ENCODE peak calls at places on chromosomes 11 and 22, in eight cellular contexts. E is brain microvascular endothelial cell, Z is colonic mucosa, N is astrocyte of the spinal cord, U is fibroblast of lung, T is pancreas, Y is hepatocyte, P is AG10803. X is an unnamed sample.

GRCh38 chr22:27800250-27801131 is 1.1 kb downstream of the MN1 start:
- DNase-seq in E (no peak), P (no peak), T (peak; percentile 77), Y (no peak), N (peak; percentile 42), Z (no peak), U (peak; percentile 70), X (peak; percentile 42)

GRCh38 chr11:75547617-75548054 is 14.4 kb upstream of the SERPINH1 start:
- DNase-seq in N (peak; percentile 74), T (no peak), U (peak; percentile 58), E (no peak), Y (peak; percentile 87), Z (peak; percentile 57), P (peak; percentile 56), X (peak; percentile 82)

GRCh38 chr11:19242184-19242932 is 1.6 kb upstream of the E2F8 start:
- DNase-seq in E (peak; percentile 4), U (no peak), Z (peak; percentile 34), T (peak; percentile 55), N (no peak), Y (peak; percentile 35), P (no peak), X (peak; percentile 12)

GRCh38 chr11:67277231-67277961 is 11.1 kb downstream of the GRK2 start:
- DNase-seq in U (peak; percentile 58), Y (no peak), E (no peak), Z (peak; percentile 91), P (peak; percentile 74), N (peak; percentile 80), T (peak; percentile 76), X (peak; percentile 88)

GRCh38 chr11:19827399-19828135 is 114.9 kb downstream of the NAV2 start:
- DNase-seq in Y (no peak), Z (peak; percentile 25), P (no peak), T (no peak), N (peak; percentile 19), E (no peak), U (no peak), X (no peak)

GRCh38 chr11:114131366-114131963 is 72.0 kb downstream of the ZBTB16 start:
- DNase-seq in Z (no peak), U (no peak), Y (no peak), E (no peak), T (no peak), N (no peak), P (no peak), X (no peak)

GRCh38 chr11:57776101-57776511 is 14.5 kb downstream of the CTNND1 start:
- DNase-seq in E (no peak), U (peak; percentile 91), Y (no peak), P (peak; percentile 97), Z (no peak), T (no peak), N (peak; percentile 73), X (peak; percentile 74)

GRCh38 chr11:134414036-134414731 is 2.1 kb upstream of the B3GAT1 start:
- DNase-seq in U (no peak), Z (no peak), P (no peak), E (no peak), T (no peak), Y (no peak), N (no peak), X (no peak)

GRCh38 chr11:59962103-59962474 is 1.7 kb upstream of the OOSP4A start:
- DNase-seq in T (no peak), N (no peak), Z (peak; percentile 32), E (no peak), Y (no peak), P (no peak), U (no peak), X (no peak)

GRCh38 chr11:13040969-13041561 is 31.9 kb downstream of the RASSF10 start:
- DNase-seq in T (no peak), P (no peak), Y (no peak), Z (no peak), U (no peak), N (no peak), E (no peak), X (no peak)

GRCh38 chr22:44085743-44086741 is 61.9 kb downstream of the PARVB start:
- DNase-seq in P (peak; percentile 69), U (peak; percentile 64), E (peak; percentile 18), T (no peak), N (peak; percentile 64), Y (peak; percentile 65), Z (peak; percentile 69), X (peak; percentile 69)

GRCh38 chr11:117933930-117934329 is 4.7 kb upstream of the TMPRSS13 start:
- DNase-seq in Y (no peak), Z (no peak), P (no peak), N (no peak), T (no peak), E (no peak), U (no peak), X (no peak)

GRCh38 chr11:112285918-112286317 is 25.3 kb upstream of the PLET1 start:
- DNase-seq in E (peak; percentile 70), T (no peak), P (no peak), Z (no peak), N (peak; percentile 25), Y (peak; percentile 40), U (peak; percentile 77), X (peak; percentile 50)

GRCh38 chr11:72720806-72721205 is 31.4 kb downstream of the ARAP1 start:
- DNase-seq in P (no peak), U (no peak), N (no peak), Z (no peak), Y (no peak), E (no peak), T (peak; percentile 60), X (no peak)

GRCh38 chr11:72723508-72723907 is 28.7 kb downstream of the ARAP1 start:
- DNase-seq in T (no peak), U (no peak), Y (no peak), P (no peak), Z (no peak), N (no peak), E (no peak), X (no peak)

GRCh38 chr11:72721276-72721675 is 30.9 kb downstream of the ARAP1 start:
- DNase-seq in U (no peak), N (no peak), Y (no peak), T (no peak), P (no peak), Z (no peak), E (no peak), X (no peak)

GRCh38 chr11:72721689-72722049 is 30.5 kb downstream of the ARAP1 start:
- DNase-seq in P (no peak), E (peak; percentile 14), U (no peak), Y (peak; percentile 59), T (peak; percentile 80), Z (peak; percentile 62), N (peak; percentile 18), X (peak; percentile 57)

GRCh38 chr11:72722050-72722748 is 30.0 kb downstream of the ARAP1 start:
- DNase-seq in U (peak; percentile 92), N (peak; percentile 90), Z (peak; percentile 93), P (peak; percentile 88), Y (peak; percentile 88), E (peak; percentile 90), T (peak; percentile 93), X (peak; percentile 96)
- H3K4me3 ChIP-seq in U (peak overlapping the region; percentile 42), N (peak overlapping the region; percentile 60), Z (peak overlapping the region; percentile 44), P (peak overlapping the region; percentile 84), Y (peak overlapping the region; percentile 19), E (peak overlapping the region; percentile 61), T (peak overlapping the region; percentile 44), X (peak overlapping the region; percentile 62)

GRCh38 chr22:49670610-49671330 is 156.9 kb downstream of the BRD1 start:
- DNase-seq in Z (no peak), T (no peak), U (no peak), E (no peak), Y (no peak), N (no peak), P (no peak), X (no peak)
- H3K4me3 ChIP-seq in Z (no peak overlapping the region), T (no peak overlapping the region), U (no peak overlapping the region), E (no peak overlapping the region), Y (no peak overlapping the region), N (no peak overlapping the region), P (no peak overlapping the region), X (no peak overlapping the region)

GRCh38 chr11:123562166-123562565 is 92.3 kb downstream of the SCN3B start:
- DNase-seq in T (no peak), U (no peak), N (no peak), P (no peak), Z (no peak), Y (no peak), E (no peak), X (no peak)

GRCh38 chr11:123560001-123560400 is 94.4 kb downstream of the SCN3B start:
- DNase-seq in P (peak; percentile 93), U (peak; percentile 83), E (peak; percentile 75), T (peak; percentile 77), Y (peak; percentile 51), N (peak; percentile 60), Z (no peak), X (peak; percentile 79)

GRCh38 chr11:123559418-123559817 is 95.0 kb downstream of the SCN3B start:
- DNase-seq in U (peak; percentile 20), P (peak; percentile 39), T (no peak), N (peak; percentile 36), Z (no peak), Y (no peak), E (peak; percentile 30), X (peak; percentile 59)

GRCh38 chr11:123562829-123563228 is 91.6 kb downstream of the SCN3B start:
- DNase-seq in P (no peak), N (no peak), U (no peak), T (no peak), E (no peak), Y (no peak), Z (no peak), X (no peak)

GRCh38 chr11:123561046-123561781 is 93.2 kb downstream of the SCN3B start:
- DNase-seq in U (peak; percentile 54), P (peak; percentile 40), N (peak; percentile 38), Y (peak; percentile 33), E (peak; percentile 32), T (no peak), Z (no peak), X (peak; percentile 50)
- H3K4me3 ChIP-seq in U (no peak overlapping the region), P (peak overlapping the region; percentile 61), N (no peak overlapping the region), Y (no peak overlapping the region), E (no peak overlapping the region), T (no peak overlapping the region), Z (no peak overlapping the region), X (no peak overlapping the region)

GRCh38 chr11:31798057-31799035 is 12.8 kb downstream of the PAX6 start:
- DNase-seq in N (no peak), P (no peak), T (no peak), Y (no peak), E (no peak), U (no peak), Z (no peak), X (no peak)

GRCh38 chr11:31800398-31801265 is 10.5 kb downstream of the PAX6 start:
- DNase-seq in Z (no peak), Y (no peak), T (no peak), N (no peak), P (no peak), E (no peak), U (no peak), X (no peak)

GRCh38 chr11:31797227-31798056 is 13.7 kb downstream of the PAX6 start:
- DNase-seq in Y (no peak), P (no peak), Z (no peak), U (no peak), N (no peak), T (no peak), E (no peak), X (no peak)

GRCh38 chr11:31799794-31800397 is 11.2 kb downstream of the PAX6 start:
- DNase-seq in T (no peak), Y (no peak), U (no peak), N (no peak), E (no peak), Z (no peak), P (no peak), X (no peak)

GRCh38 chr11:31799036-31799793 is 11.9 kb downstream of the PAX6 start:
- DNase-seq in U (no peak), T (no peak), E (no peak), Z (no peak), P (no peak), Y (no peak), N (no peak), X (no peak)
- H3K4me3 ChIP-seq in U (no peak overlapping the region), T (no peak overlapping the region), E (no peak overlapping the region), Z (no peak overlapping the region), P (peak overlapping the region; percentile 26), Y (no peak overlapping the region), N (no peak overlapping the region), X (no peak overlapping the region)